ENCODE peak calls at places on chromosomes 3 and 15, in seven cellular contexts. One of them, this sample, is unnamed. For H3K4me1 and H3K36me3, the result is how much of the 10 kb centered on the place peaks cover.

GRCh38 chr3:37117548-37117947 is 56.8 kb downstream of the LRRFIP2 start:
- DNase-seq in testis: no peak
- DNase-seq in ovary: no peak
- DNase-seq in Peyer's patch: no peak
- DNase-seq in effector memory CD4-positive, alpha-beta T cell: no peak
- DNase-seq in lower lobe of right lung: no peak
- DNase-seq in upper lobe of left lung: no peak
- DNase-seq in this sample: no peak

GRCh38 chr15:48644827-48645557 is 517 bp downstream of the FBN1 start:
- DNase-seq in testis: peak
- DNase-seq in ovary: peak
- DNase-seq in Peyer's patch: no peak
- DNase-seq in effector memory CD4-positive, alpha-beta T cell: no peak
- DNase-seq in lower lobe of right lung: peak
- DNase-seq in upper lobe of left lung: peak
- DNase-seq in this sample: peak

GRCh38 chr15:97224191-97224641 is 736.3 kb upstream of the ARRDC4 start:
- DNase-seq in testis: peak
- DNase-seq in ovary: no peak
- DNase-seq in Peyer's patch: no peak
- DNase-seq in effector memory CD4-positive, alpha-beta T cell: no peak
- DNase-seq in lower lobe of right lung: no peak
- DNase-seq in upper lobe of left lung: peak
- DNase-seq in this sample: no peak

GRCh38 chr3:58000713-58001467 is 7.3 kb upstream of the FLNB start:
- DNase-seq in testis: no peak
- DNase-seq in ovary: no peak
- DNase-seq in Peyer's patch: no peak
- DNase-seq in effector memory CD4-positive, alpha-beta T cell: no peak
- DNase-seq in lower lobe of right lung: no peak
- DNase-seq in upper lobe of left lung: no peak
- DNase-seq in this sample: no peak

GRCh38 chr15:45611305-45611704 is 23.5 kb upstream of the SQOR start:
- DNase-seq in testis: no peak
- DNase-seq in ovary: no peak
- DNase-seq in Peyer's patch: no peak
- DNase-seq in effector memory CD4-positive, alpha-beta T cell: no peak
- DNase-seq in lower lobe of right lung: no peak
- DNase-seq in upper lobe of left lung: no peak
- DNase-seq in this sample: peak

GRCh38 chr3:122183521-122183892 is at the start of gene CASR:
- DNase-seq in testis: peak
- DNase-seq in ovary: no peak
- DNase-seq in Peyer's patch: no peak
- DNase-seq in effector memory CD4-positive, alpha-beta T cell: no peak
- DNase-seq in lower lobe of right lung: peak
- DNase-seq in upper lobe of left lung: peak
- DNase-seq in this sample: no peak

GRCh38 chr15:90871716-90872480 is 3.5 kb downstream of the FURIN start:
- DNase-seq in testis: peak
- DNase-seq in ovary: peak
- DNase-seq in Peyer's patch: no peak
- DNase-seq in effector memory CD4-positive, alpha-beta T cell: no peak
- DNase-seq in lower lobe of right lung: no peak
- DNase-seq in upper lobe of left lung: peak
- DNase-seq in this sample: no peak

GRCh38 chr15:101272584-101272983 is 4.7 kb downstream of the SELENOS start:
- DNase-seq in testis: no peak
- DNase-seq in ovary: no peak
- DNase-seq in Peyer's patch: no peak
- DNase-seq in effector memory CD4-positive, alpha-beta T cell: no peak
- DNase-seq in lower lobe of right lung: no peak
- DNase-seq in upper lobe of left lung: no peak
- DNase-seq in this sample: no peak

GRCh38 chr15:101439920-101440319 is 49.6 kb downstream of the PCSK6 start:
- DNase-seq in testis: peak
- DNase-seq in ovary: no peak
- DNase-seq in Peyer's patch: no peak
- DNase-seq in effector memory CD4-positive, alpha-beta T cell: no peak
- DNase-seq in lower lobe of right lung: no peak
- DNase-seq in upper lobe of left lung: no peak
- DNase-seq in this sample: no peak

GRCh38 chr3:65831733-65832425 is 206.8 kb downstream of the MAGI1 start:
- DNase-seq in testis: no peak
- DNase-seq in ovary: no peak
- DNase-seq in Peyer's patch: no peak
- DNase-seq in effector memory CD4-positive, alpha-beta T cell: no peak
- DNase-seq in lower lobe of right lung: no peak
- DNase-seq in upper lobe of left lung: no peak
- DNase-seq in this sample: no peak

GRCh38 chr3:195394024-195394423 is 48.8 kb downstream of the ACAP2 start:
- DNase-seq in testis: no peak
- DNase-seq in ovary: no peak
- DNase-seq in Peyer's patch: no peak
- DNase-seq in effector memory CD4-positive, alpha-beta T cell: no peak
- DNase-seq in lower lobe of right lung: no peak
- DNase-seq in upper lobe of left lung: no peak
- DNase-seq in this sample: no peak
- H3K4me3 ChIP-seq in testis: no peak
- H3K4me3 ChIP-seq in ovary: no peak
- H3K4me3 ChIP-seq in Peyer's patch: no peak
- H3K4me3 ChIP-seq in effector memory CD4-positive, alpha-beta T cell: no peak
- H3K4me3 ChIP-seq in lower lobe of right lung: no peak
- H3K4me3 ChIP-seq in upper lobe of left lung: no peak
- H3K4me3 ChIP-seq in this sample: no peak

GRCh38 chr3:150762662-150763121 is 277 bp downstream of the SIAH2 start:
- DNase-seq in testis: no peak
- DNase-seq in ovary: no peak
- DNase-seq in Peyer's patch: no peak
- DNase-seq in effector memory CD4-positive, alpha-beta T cell: no peak
- DNase-seq in lower lobe of right lung: no peak
- DNase-seq in upper lobe of left lung: no peak
- DNase-seq in this sample: peak

GRCh38 chr3:150761831-150762661 is 923 bp downstream of the SIAH2 start:
- DNase-seq in testis: peak
- DNase-seq in ovary: peak
- DNase-seq in Peyer's patch: peak
- DNase-seq in effector memory CD4-positive, alpha-beta T cell: no peak
- DNase-seq in lower lobe of right lung: peak
- DNase-seq in upper lobe of left lung: peak
- DNase-seq in this sample: peak

GRCh38 chr3:150764607-150765366 is 1.8 kb upstream of the SIAH2 start:
- DNase-seq in testis: no peak
- DNase-seq in ovary: no peak
- DNase-seq in Peyer's patch: no peak
- DNase-seq in effector memory CD4-positive, alpha-beta T cell: no peak
- DNase-seq in lower lobe of right lung: no peak
- DNase-seq in upper lobe of left lung: no peak
- DNase-seq in this sample: no peak

GRCh38 chr3:150763122-150763840 is at the start of gene SIAH2:
- DNase-seq in testis: peak
- DNase-seq in ovary: peak
- DNase-seq in Peyer's patch: peak
- DNase-seq in effector memory CD4-positive, alpha-beta T cell: peak
- DNase-seq in lower lobe of right lung: peak
- DNase-seq in upper lobe of left lung: peak
- DNase-seq in this sample: peak

GRCh38 chr3:150763841-150764483 is 993 bp upstream of the SIAH2 start:
- DNase-seq in testis: peak
- DNase-seq in ovary: peak
- DNase-seq in Peyer's patch: peak
- DNase-seq in effector memory CD4-positive, alpha-beta T cell: peak
- DNase-seq in lower lobe of right lung: peak
- DNase-seq in upper lobe of left lung: peak
- DNase-seq in this sample: peak
- H3K4me1 ChIP-seq in testis: under half
- H3K4me1 ChIP-seq in ovary: under half
- H3K4me1 ChIP-seq in Peyer's patch: under half
- H3K4me1 ChIP-seq in effector memory CD4-positive, alpha-beta T cell: under half
- H3K4me1 ChIP-seq in lower lobe of right lung: under half
- H3K4me1 ChIP-seq in upper lobe of left lung: under half
- H3K4me1 ChIP-seq in this sample: under half

DNA sequence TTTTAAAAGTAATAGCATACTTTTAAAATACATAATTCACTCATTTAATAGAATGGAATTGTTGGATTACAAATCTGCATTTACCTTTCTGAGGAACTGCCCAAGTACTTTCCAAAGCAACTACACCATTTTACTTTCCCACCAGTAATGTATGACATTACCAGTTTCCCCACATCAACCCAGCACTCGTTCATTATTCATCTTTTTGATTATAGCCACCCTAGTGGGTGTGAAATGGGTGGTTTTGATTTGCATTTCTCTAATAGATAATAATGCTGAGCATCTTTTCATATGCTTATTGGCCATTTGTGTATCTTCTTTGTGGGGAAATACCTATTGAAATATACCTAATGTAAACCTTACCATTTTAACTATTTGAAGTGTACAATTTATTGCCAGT is 18.0 kb upstream of the EBLN2 start:
- DNase-seq in testis: no peak
- DNase-seq in ovary: no peak
- DNase-seq in Peyer's patch: no peak
- DNase-seq in effector memory CD4-positive, alpha-beta T cell: no peak
- DNase-seq in lower lobe of right lung: no peak
- DNase-seq in upper lobe of left lung: no peak
- DNase-seq in this sample: no peak
- H3K36me3 ChIP-seq in testis: under half
- H3K36me3 ChIP-seq in ovary: under half
- H3K36me3 ChIP-seq in Peyer's patch: under half
- H3K36me3 ChIP-seq in effector memory CD4-positive, alpha-beta T cell: under half
- H3K36me3 ChIP-seq in lower lobe of right lung: under half
- H3K36me3 ChIP-seq in upper lobe of left lung: under half
- H3K36me3 ChIP-seq in this sample: under half

DNA sequence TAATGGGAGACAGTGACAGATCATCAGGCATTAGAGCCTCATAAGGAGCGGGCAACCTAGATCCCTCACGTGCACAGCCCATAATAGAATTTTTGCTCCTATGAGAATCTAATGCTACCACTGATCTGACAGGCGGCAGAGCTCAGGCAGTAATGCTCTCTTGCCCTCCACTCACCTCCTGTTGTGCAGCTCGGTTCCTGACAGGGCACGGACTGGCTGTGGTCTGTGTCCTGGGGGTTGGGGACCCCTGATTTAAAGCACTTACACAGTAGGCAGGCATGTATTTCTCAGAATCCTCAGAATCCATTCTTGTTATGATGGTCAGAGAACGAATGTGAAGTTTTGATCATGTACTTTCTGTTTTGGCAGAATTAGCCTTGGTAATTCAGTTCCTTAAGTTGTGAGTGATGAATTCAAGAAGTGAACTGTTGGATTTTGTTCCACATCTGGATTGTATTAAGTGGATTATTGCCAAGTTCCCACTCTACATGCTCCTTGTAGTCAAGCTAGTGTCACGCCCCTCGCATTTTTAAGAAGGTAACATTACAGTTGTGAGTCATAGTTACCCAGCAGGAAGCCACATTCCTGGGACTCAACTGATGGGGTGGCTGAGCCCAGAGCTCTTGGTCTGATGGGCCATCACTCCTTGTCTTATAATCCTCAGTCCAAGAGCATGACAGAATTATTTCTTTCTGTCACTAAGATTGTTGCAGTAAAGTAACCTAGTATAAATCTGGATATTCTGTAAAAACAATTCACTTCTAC is 102.5 kb downstream of the PTPRG start:
- DNase-seq in testis: no peak
- DNase-seq in ovary: no peak
- DNase-seq in Peyer's patch: no peak
- DNase-seq in effector memory CD4-positive, alpha-beta T cell: no peak
- DNase-seq in lower lobe of right lung: no peak
- DNase-seq in upper lobe of left lung: no peak
- DNase-seq in this sample: no peak
- H3K4me3 ChIP-seq in testis: no peak
- H3K4me3 ChIP-seq in ovary: no peak
- H3K4me3 ChIP-seq in Peyer's patch: no peak
- H3K4me3 ChIP-seq in effector memory CD4-positive, alpha-beta T cell: no peak
- H3K4me3 ChIP-seq in lower lobe of right lung: no peak
- H3K4me3 ChIP-seq in upper lobe of left lung: no peak
- H3K4me3 ChIP-seq in this sample: no peak

GRCh38 chr3:12918231-12918630 is 76.9 kb upstream of the RPL32 start:
- DNase-seq in testis: no peak
- DNase-seq in ovary: no peak
- DNase-seq in Peyer's patch: no peak
- DNase-seq in effector memory CD4-positive, alpha-beta T cell: no peak
- DNase-seq in lower lobe of right lung: no peak
- DNase-seq in upper lobe of left lung: no peak
- DNase-seq in this sample: no peak
- H3K4me1 ChIP-seq in testis: under half
- H3K4me1 ChIP-seq in ovary: under half
- H3K4me1 ChIP-seq in Peyer's patch: under half
- H3K4me1 ChIP-seq in effector memory CD4-positive, alpha-beta T cell: under half
- H3K4me1 ChIP-seq in lower lobe of right lung: under half
- H3K4me1 ChIP-seq in upper lobe of left lung: under half
- H3K4me1 ChIP-seq in this sample: under half

GRCh38 chr3:134365766-134366065 is 8.5 kb downstream of the AMOTL2 start:
- DNase-seq in testis: no peak
- DNase-seq in ovary: no peak
- DNase-seq in Peyer's patch: no peak
- DNase-seq in effector memory CD4-positive, alpha-beta T cell: no peak
- DNase-seq in lower lobe of right lung: no peak
- DNase-seq in upper lobe of left lung: no peak
- DNase-seq in this sample: no peak
- H3K36me3 ChIP-seq in testis: under half
- H3K36me3 ChIP-seq in ovary: under half
- H3K36me3 ChIP-seq in Peyer's patch: under half
- H3K36me3 ChIP-seq in effector memory CD4-positive, alpha-beta T cell: under half
- H3K36me3 ChIP-seq in lower lobe of right lung: half or more
- H3K36me3 ChIP-seq in upper lobe of left lung: half or more
- H3K36me3 ChIP-seq in this sample: under half

GRCh38 chr15:64856429-64857145 is 14.9 kb downstream of the PLEKHO2 start:
- DNase-seq in testis: peak
- DNase-seq in ovary: peak
- DNase-seq in Peyer's patch: no peak
- DNase-seq in effector memory CD4-positive, alpha-beta T cell: no peak
- DNase-seq in lower lobe of right lung: no peak
- DNase-seq in upper lobe of left lung: no peak
- DNase-seq in this sample: no peak

GRCh38 chr15:64855206-64856000 is 13.7 kb downstream of the PLEKHO2 start:
- DNase-seq in testis: no peak
- DNase-seq in ovary: no peak
- DNase-seq in Peyer's patch: no peak
- DNase-seq in effector memory CD4-positive, alpha-beta T cell: no peak
- DNase-seq in lower lobe of right lung: no peak
- DNase-seq in upper lobe of left lung: no peak
- DNase-seq in this sample: no peak

GRCh38 chr15:64858136-64858535 is 16.4 kb downstream of the PLEKHO2 start:
- DNase-seq in testis: no peak
- DNase-seq in ovary: no peak
- DNase-seq in Peyer's patch: no peak
- DNase-seq in effector memory CD4-positive, alpha-beta T cell: no peak
- DNase-seq in lower lobe of right lung: no peak
- DNase-seq in upper lobe of left lung: no peak
- DNase-seq in this sample: no peak

GRCh38 chr15:64859226-64859625 is 17.5 kb downstream of the PLEKHO2 start:
- DNase-seq in testis: no peak
- DNase-seq in ovary: no peak
- DNase-seq in Peyer's patch: no peak
- DNase-seq in effector memory CD4-positive, alpha-beta T cell: no peak
- DNase-seq in lower lobe of right lung: no peak
- DNase-seq in upper lobe of left lung: no peak
- DNase-seq in this sample: no peak

DNA sequence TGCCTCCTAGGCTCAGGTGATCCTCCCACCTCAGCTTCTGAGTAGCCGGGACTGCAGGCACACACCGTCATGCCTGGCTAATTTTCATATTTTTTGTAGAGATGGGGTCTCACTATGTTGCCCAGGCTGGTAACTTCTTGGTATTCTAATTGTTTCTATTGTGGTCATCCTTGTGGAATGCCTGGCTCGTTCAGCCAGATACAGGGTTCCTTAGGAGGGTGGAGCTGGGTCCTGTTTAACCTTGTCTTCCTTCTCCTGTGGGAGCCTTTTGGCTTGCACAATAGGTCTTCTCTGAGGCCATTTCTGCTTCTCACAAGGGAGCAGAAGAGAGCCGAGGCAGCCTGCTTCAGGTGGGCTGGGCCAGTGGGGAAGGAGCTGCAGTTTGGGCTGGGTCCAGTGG is 15.7 kb downstream of the PLEKHO2 start:
- DNase-seq in testis: no peak
- DNase-seq in ovary: no peak
- DNase-seq in Peyer's patch: no peak
- DNase-seq in effector memory CD4-positive, alpha-beta T cell: no peak
- DNase-seq in lower lobe of right lung: no peak
- DNase-seq in upper lobe of left lung: no peak
- DNase-seq in this sample: no peak
- H3K4me3 ChIP-seq in testis: no peak
- H3K4me3 ChIP-seq in ovary: no peak
- H3K4me3 ChIP-seq in Peyer's patch: no peak
- H3K4me3 ChIP-seq in effector memory CD4-positive, alpha-beta T cell: no peak
- H3K4me3 ChIP-seq in lower lobe of right lung: no peak
- H3K4me3 ChIP-seq in upper lobe of left lung: no peak
- H3K4me3 ChIP-seq in this sample: no peak

This sample was measured in CD4-positive, CD25-positive, alpha-beta regulatory T cell.